ENCODE peak calls at places on chromosomes 7 and 10, in ten cellular contexts. U is endothelial cell; L is upper lobe of right lung; G is mesendoderm; Y is stimulated activated naive CD8-positive, alpha-beta T cell treated with anti-CD3 and anti-CD28 coated beads, Interleukin-15, amount 100 ng/mL, for 72 hours; T is mammary epithelial cell; I is T-helper 9 cell; R is progenitor cell of endocrine pancreas; Q is HT1080; Z is esophagus muscularis mucosa. A is an unnamed sample.

GRCh38 chr10:131901181-131901829 is 497 bp downstream of the PPP2R2D start:
- DNase-seq in Z (no peak), I (peak; percentile 34), R (peak; percentile 43), T (no peak), G (peak; percentile 34), L (peak; percentile 87), U (peak; percentile 49), Y (peak; percentile 57), Q (no peak), A (peak; percentile 57)

GRCh38 chr10:59708816-59709471 is 706 bp downstream of the SLC16A9 start:
- DNase-seq in Y (no peak), L (no peak), T (peak; percentile 14), U (peak; percentile 39), I (no peak), G (peak; percentile 35), Q (peak; percentile 3), Z (no peak), R (peak; percentile 36), A (peak; percentile 26)

GRCh38 chr10:51117053-51117660 is 42.9 kb downstream of the PRKG1 start:
- DNase-seq in Q (no peak), Y (no peak), G (no peak), U (no peak), I (no peak), T (no peak), R (no peak), Z (no peak), L (no peak), A (no peak)

GRCh38 chr7:95511716-95512260 is 26.0 kb downstream of the ASB4 start:
- DNase-seq in T (peak; percentile 44), L (no peak), I (peak; percentile 15), Z (peak; percentile 94), U (peak; percentile 69), R (peak; percentile 43), G (peak; percentile 90), Y (peak; percentile 48), Q (peak; percentile 59), A (peak; percentile 76)

GRCh38 chr7:48094861-48095293 is 5.8 kb downstream of the UPP1 start:
- DNase-seq in Z (peak; percentile 74), Y (no peak), R (no peak), T (peak; percentile 52), L (no peak), Q (no peak), U (no peak), I (no peak), G (peak; percentile 46), A (no peak)

GRCh38 chr7:77327932-77328628 is 88.1 kb downstream of the GSAP start:
- DNase-seq in U (no peak), I (no peak), Z (no peak), Q (peak; percentile 70), L (no peak), R (no peak), G (no peak), T (no peak), Y (peak; percentile 36), A (no peak)

GRCh38 chr7:4202954-4203353 is 479.1 kb upstream of the FOXK1 start:
- DNase-seq in Q (no peak), T (no peak), Y (no peak), Z (no peak), U (no peak), R (no peak), I (no peak), G (peak; percentile 40), L (no peak), A (peak; percentile 79)

GRCh38 chr10:128859738-128860386 is 607.2 kb upstream of the MGMT start:
- DNase-seq in R (no peak), Y (no peak), Z (peak; percentile 24), U (peak; percentile 53), L (no peak), G (peak; percentile 48), T (no peak), Q (peak; percentile 30), I (no peak), A (no peak)

GRCh38 chr7:96246972-96247371 is 74.9 kb downstream of the SLC25A13 start:
- DNase-seq in Z (no peak), Y (no peak), G (no peak), I (no peak), R (no peak), U (no peak), Q (no peak), L (no peak), T (no peak), A (no peak)

GRCh38 chr10:64574371-64574770 is 1053.2 kb downstream of the REEP3 start:
- DNase-seq in I (no peak), T (no peak), L (no peak), G (no peak), U (no peak), Z (no peak), Q (peak; percentile 7), R (no peak), Y (no peak), A (no peak)

GRCh38 chr10:12400266-12400931 is 51.1 kb downstream of the CAMK1D start:
- DNase-seq in L (no peak), U (no peak), T (no peak), I (no peak), Y (no peak), Z (no peak), G (no peak), R (no peak), Q (peak; percentile 86), A (no peak)

GRCh38 chr10:45235823-45236222 is 79.6 kb downstream of the OR13A1 start:
- DNase-seq in R (no peak), L (no peak), T (peak; percentile 71), Q (peak; percentile 88), G (no peak), U (no peak), Z (peak; percentile 34), Y (no peak), I (no peak), A (no peak)

GRCh38 chr7:5597772-5598171 is 174.1 kb upstream of the TNRC18 start:
- DNase-seq in I (no peak), L (no peak), T (no peak), Z (no peak), G (no peak), Q (no peak), Y (no peak), U (no peak), R (no peak), A (no peak)

GRCh38 chr7:90816511-90817142 is 220.5 kb downstream of the CDK14 start:
- DNase-seq in T (peak; percentile 98), Z (no peak), Q (peak; percentile 97), U (no peak), Y (peak; percentile 21), L (no peak), G (peak; percentile 90), R (no peak), I (no peak), A (peak; percentile 1)

GRCh38 chr7:26372211-26372610 is 80.5 kb downstream of the SNX10 start:
- DNase-seq in Q (no peak), G (no peak), U (no peak), Y (no peak), I (no peak), T (no peak), Z (no peak), L (no peak), R (no peak), A (no peak)

GRCh38 chr10:72783290-72783689 is 91.3 kb downstream of the MCU start:
- DNase-seq in Y (no peak), L (no peak), Q (no peak), R (no peak), T (peak; percentile 11), G (peak; percentile 65), I (no peak), Z (no peak), U (no peak), A (no peak)

GRCh38 chr7:36657031-36657660 is 67.1 kb downstream of the AOAH start:
- DNase-seq in I (no peak), U (no peak), Q (no peak), Z (peak; percentile 79), R (no peak), Y (no peak), L (no peak), T (no peak), G (no peak), A (no peak)

GRCh38 chr7:135414850-135415439 is 95.0 kb downstream of the CNOT4 start:
- DNase-seq in I (no peak), R (no peak), Z (no peak), L (no peak), U (peak; percentile 55), Q (peak; percentile 47), T (peak; percentile 24), G (peak; percentile 95), Y (peak; percentile 15), A (peak; percentile 71)

GRCh38 chr7:125878990-125879389 is 949.4 kb upstream of the POT1 start:
- DNase-seq in Y (no peak), Q (peak; percentile 5), Z (no peak), G (no peak), I (no peak), R (no peak), T (no peak), L (no peak), U (no peak), A (peak; percentile 44)

GRCh38 chr10:69337312-69338132 is 59.2 kb downstream of the HK1 start:
- DNase-seq in I (no peak), L (no peak), Q (no peak), T (peak; percentile 95), U (no peak), Y (no peak), R (no peak), G (peak; percentile 69), Z (no peak), A (peak; percentile 39)

GRCh38 chr7:90766814-90767564 is 170.9 kb downstream of the CDK14 start:
- DNase-seq in Q (no peak), G (no peak), T (peak; percentile 80), Z (no peak), Y (no peak), I (no peak), R (no peak), U (no peak), L (no peak), A (peak; percentile 51)

GRCh38 chr10:79298403-79299244 is 48.6 kb upstream of the PPIF start:
- DNase-seq in Z (no peak), R (no peak), U (no peak), I (no peak), Q (peak; percentile 99), L (no peak), T (peak; percentile 90), Y (no peak), G (peak; percentile 61), A (peak; percentile 65)

GRCh38 chr7:23246540-23246939 is at the start of gene GPNMB:
- DNase-seq in G (peak; percentile 41), Y (no peak), L (no peak), Q (peak; percentile 65), U (no peak), I (no peak), R (no peak), T (peak; percentile 80), Z (no peak), A (no peak)

GRCh38 chr7:126569402-126569801 is 683.3 kb downstream of the GRM8 start:
- DNase-seq in L (no peak), T (peak; percentile 21), R (no peak), I (no peak), Z (no peak), U (no peak), Q (peak; percentile 62), G (no peak), Y (no peak), A (no peak)

GRCh38 chr7:99409814-99410213 is 1.0 kb downstream of the BUD31 start:
- DNase-seq in Z (no peak), T (no peak), L (no peak), R (no peak), I (no peak), G (no peak), Y (no peak), Q (no peak), U (no peak), A (no peak)

GRCh38 chr10:107687702-107688101 is 523.2 kb upstream of the SORCS1 start:
- DNase-seq in Y (no peak), I (no peak), Z (no peak), R (no peak), U (no peak), Q (peak; percentile 6), L (no peak), G (no peak), T (peak; percentile 76), A (no peak)

GRCh38 chr10:110840225-110840922 is 31.4 kb upstream of the PDCD4 start:
- DNase-seq in L (peak; percentile 86), I (no peak), G (no peak), U (no peak), R (no peak), T (no peak), Y (no peak), Q (no peak), Z (no peak), A (peak; percentile 67)

GRCh38 chr7:70599446-70600190 is 532.3 kb upstream of the GALNT17 start:
- DNase-seq in T (peak; percentile 82), Z (no peak), G (peak; percentile 41), I (no peak), R (no peak), Q (no peak), Y (no peak), U (no peak), L (no peak), A (peak; percentile 16)